ENCODE peak calls at places on chromosome 18, in seven cellular contexts. A is fibroblast of the aortic adventitia, E is heart left ventricle, W is fibroblast of lung, G is pancreas, K is cardiac muscle cell, J is ascending aorta. B is an unnamed sample.
A peak's percentile ranks its signal among the peaks of the same experiment; 100 is the strongest.

GRCh38 chr18:57811477-57812125 is 8.5 kb upstream of the ATP8B1 start:
- DNase-seq in A (no peak), E (no peak), W (peak; percentile 65), G (no peak), K (no peak), J (no peak), B (no peak)

GRCh38 chr18:273525-273924 is 5.7 kb upstream of the THOC1 start:
- DNase-seq in A (no peak), E (no peak), W (no peak), G (no peak), K (no peak), J (no peak), B (no peak)

GRCh38 chr18:33557706-33558105 is 20.3 kb upstream of the ASXL3 start:
- DNase-seq in A (no peak), E (no peak), W (no peak), G (no peak), K (no peak), J (no peak), B (no peak)

GRCh38 chr18:73563345-73563744 is 584.3 kb downstream of the FBXO15 start:
- DNase-seq in A (peak; percentile 45), E (no peak), W (peak; percentile 72), G (no peak), K (no peak), J (no peak), B (peak; percentile 22)

GRCh38 chr18:61735564-61736102 is 157.2 kb downstream of the RNF152 start:
- DNase-seq in A (no peak), E (no peak), W (no peak), G (no peak), K (no peak), J (no peak), B (no peak)

GRCh38 chr18:38944446-38945024 is 1378.9 kb upstream of the CELF4 start:
- DNase-seq in A (no peak), E (no peak), W (no peak), G (no peak), K (no peak), J (no peak), B (no peak)

GRCh38 chr18:70333757-70334156 is 44.9 kb downstream of the SOCS6 start:
- DNase-seq in A (peak; percentile 99), E (no peak), W (peak; percentile 99), G (no peak), K (no peak), J (peak; percentile 86), B (peak; percentile 23)

GRCh38 chr18:44830551-44830950 is 149.9 kb downstream of the SETBP1 start:
- DNase-seq in A (no peak), E (no peak), W (no peak), G (no peak), K (no peak), J (no peak), B (no peak)

GRCh38 chr18:10202947-10203346 is 251.5 kb upstream of the APCDD1 start:
- DNase-seq in A (no peak), E (no peak), W (no peak), G (no peak), K (peak; percentile 65), J (no peak), B (no peak)

GRCh38 chr18:35572644-35573043 is 8.9 kb upstream of the GALNT1 start:
- DNase-seq in A (no peak), E (no peak), W (peak; percentile 29), G (no peak), K (no peak), J (no peak), B (no peak)

GRCh38 chr18:78645216-78645615 is 334.4 kb upstream of the SALL3 start:
- DNase-seq in A (no peak), E (no peak), W (no peak), G (no peak), K (no peak), J (no peak), B (no peak)

GRCh38 chr18:12567849-12568248 is 90.1 kb downstream of the SPIRE1 start:
- DNase-seq in A (no peak), E (no peak), W (no peak), G (no peak), K (no peak), J (no peak), B (no peak)

GRCh38 chr18:50044402-50044801 is 150.5 kb downstream of the MYO5B start:
- DNase-seq in A (no peak), E (no peak), W (no peak), G (no peak), K (no peak), J (no peak), B (no peak)

GRCh38 chr18:610214-610928 is 13.6 kb downstream of the CLUL1 start:
- DNase-seq in A (no peak), E (peak; percentile 26), W (no peak), G (no peak), K (no peak), J (no peak), B (no peak)

GRCh38 chr18:61953641-61954040 is 60.8 kb upstream of the RNF152 start:
- DNase-seq in A (no peak), E (no peak), W (no peak), G (no peak), K (no peak), J (no peak), B (no peak)

GRCh38 chr18:22604390-22604985 is 186.8 kb upstream of the CTAGE1 start:
- DNase-seq in A (peak; percentile 93), E (peak; percentile 59), W (peak; percentile 86), G (peak; percentile 58), K (no peak), J (peak; percentile 78), B (no peak)

GRCh38 chr18:46917808-46918600 is 602 bp downstream of the KATNAL2 start:
- DNase-seq in A (peak; percentile 38), E (peak; percentile 38), W (peak; percentile 33), G (no peak), K (peak; percentile 61), J (no peak), B (no peak)

GRCh38 chr18:22552254-22552653 is 134.5 kb upstream of the CTAGE1 start:
- DNase-seq in A (peak; percentile 75), E (no peak), W (peak; percentile 84), G (no peak), K (no peak), J (no peak), B (no peak)

GRCh38 chr18:2134364-2134763 is 436.9 kb downstream of the METTL4 start:
- DNase-seq in A (no peak), E (no peak), W (no peak), G (no peak), K (peak; percentile 13), J (no peak), B (no peak)

GRCh38 chr18:59926131-59926530 is 26.3 kb downstream of the PMAIP1 start:
- DNase-seq in A (no peak), E (no peak), W (no peak), G (no peak), K (no peak), J (no peak), B (no peak)

GRCh38 chr18:48541747-48542108 is 2.9 kb downstream of the CTIF start:
- DNase-seq in A (no peak), E (no peak), W (no peak), G (no peak), K (no peak), J (no peak), B (no peak)
- H3K4me3 ChIP-seq in A (peak overlapping the region; percentile 87), E (peak overlapping the region; percentile 88), W (peak overlapping the region; percentile 60), G (no peak overlapping the region), K (no peak overlapping the region), J (peak overlapping the region; percentile 87), B (peak overlapping the region; percentile 95)

GRCh38 chr18:75251466-75251865 is 40.9 kb downstream of the TSHZ1 start:
- DNase-seq in A (no peak), E (no peak), W (no peak), G (no peak), K (no peak), J (no peak), B (no peak)
- TF ChIP-seq CTCF in A (no peak), E (no peak), W (no peak), G (no peak), K (no peak), J (no peak), B (no peak)

GRCh38 chr18:25076980-25077780 is 274.8 kb downstream of the ZNF521 start:
- DNase-seq in A (no peak), E (no peak), W (no peak), G (no peak), K (peak; percentile 44), J (no peak), B (no peak)

GRCh38 chr18:25077933-25078707 is 273.8 kb downstream of the ZNF521 start:
- DNase-seq in A (no peak), E (no peak), W (no peak), G (no peak), K (no peak), J (no peak), B (no peak)

GRCh38 chr18:25074925-25075693 is 276.9 kb downstream of the ZNF521 start:
- DNase-seq in A (no peak), E (no peak), W (no peak), G (no peak), K (no peak), J (no peak), B (no peak)

GRCh38 chr18:25075793-25076192 is 276.2 kb downstream of the ZNF521 start:
- DNase-seq in A (peak; percentile 7), E (no peak), W (peak; percentile 34), G (no peak), K (no peak), J (no peak), B (no peak)

DNA sequence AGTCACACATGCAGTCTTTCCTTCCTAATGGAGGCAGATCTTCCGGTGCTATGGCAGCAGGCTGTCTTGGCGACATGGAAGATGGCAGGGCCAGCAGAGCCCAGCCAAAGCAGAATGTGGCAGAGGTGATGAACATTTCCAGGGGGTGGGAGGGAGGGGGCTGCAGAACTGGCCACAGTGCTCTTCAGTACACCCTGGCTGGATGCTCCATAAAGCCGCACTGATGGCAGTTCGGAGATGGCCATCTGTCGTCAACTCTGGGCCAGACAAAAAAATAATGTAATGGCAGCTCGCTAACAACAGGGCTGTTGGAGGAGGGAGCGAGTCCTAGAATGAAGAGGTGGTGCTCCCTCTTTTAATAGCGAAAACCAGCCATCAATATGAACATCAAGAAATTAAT is 271.0 kb downstream of the ZNF521 start:
- DNase-seq in A (no peak), E (no peak), W (no peak), G (no peak), K (no peak), J (no peak), B (no peak)
- H3K4me3 ChIP-seq in A (no peak overlapping the region), E (no peak overlapping the region), W (no peak overlapping the region), G (no peak overlapping the region), K (no peak overlapping the region), J (no peak overlapping the region), B (no peak overlapping the region)

DNA sequence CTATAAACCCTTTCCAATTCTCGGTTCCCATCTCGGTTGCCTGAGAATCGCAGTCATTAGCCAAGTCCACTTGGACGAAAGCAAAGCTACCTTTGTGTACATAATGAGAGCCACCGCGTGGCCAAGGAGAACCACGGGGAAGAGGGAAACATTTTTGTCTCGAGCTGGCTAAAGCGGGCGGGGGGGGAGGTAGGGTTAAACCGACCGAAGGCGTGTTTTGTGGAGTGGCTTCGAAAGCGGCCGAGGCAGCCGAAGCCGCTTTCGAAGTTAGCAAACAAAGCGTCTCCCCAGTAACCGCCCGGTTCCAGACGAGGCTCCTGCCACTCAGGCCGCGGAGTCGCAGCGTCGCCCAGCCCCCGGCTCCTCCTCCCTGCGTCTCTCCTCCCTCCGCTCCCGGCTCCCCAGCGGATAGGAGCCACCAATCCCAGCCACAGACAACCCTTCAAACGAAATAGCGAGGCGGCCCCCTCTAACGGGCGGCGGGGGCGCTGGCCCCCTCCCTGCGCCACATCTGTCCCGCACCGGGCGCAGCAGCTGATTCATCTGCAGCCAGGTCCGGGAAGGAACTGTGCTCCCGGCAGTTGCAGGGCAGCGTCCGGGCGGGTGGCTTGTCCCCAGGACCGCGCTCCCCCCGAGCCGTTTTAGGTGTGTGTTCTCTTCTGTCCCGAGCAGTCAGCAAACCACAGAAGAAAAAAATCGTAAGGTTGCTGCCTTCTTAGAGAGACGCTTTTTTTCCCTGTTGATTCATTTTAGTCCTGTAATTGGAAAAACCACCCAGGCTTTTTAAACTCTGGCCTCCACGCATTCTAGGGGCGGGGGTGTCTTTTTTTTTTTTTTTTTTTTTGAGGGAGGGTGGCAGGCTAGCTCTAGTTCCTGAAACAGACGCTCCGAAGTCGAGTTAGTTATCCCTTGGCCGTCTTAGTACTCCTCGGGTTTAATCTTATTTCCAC is 1.8 kb upstream of the TGIF1 start:
- DNase-seq in A (peak; percentile 96), E (peak; percentile 94), W (peak; percentile 97), G (peak; percentile 91), K (peak; percentile 98), J (peak; percentile 97), B (peak; percentile 86)
- TF ChIP-seq CTCF in A (no peak), E (no peak), W (peak; percentile 10), G (no peak), K (peak; percentile 10), J (no peak), B (peak; percentile 14)

B was measured in astrocyte of the cerebellum.